ENCODE peak calls at places on chromosomes 3 and 15, in nine cellular contexts. W is pancreas; S is SJSA1; I is body of pancreas; Z is CD8-positive, alpha-beta memory T cell; E is endothelial cell of umbilical vein; Y is effector memory CD4-positive, alpha-beta T cell; H is thyroid gland; O is dorsolateral prefrontal cortex. A is an unnamed sample.
A peak's percentile ranks its signal among the peaks of the same experiment; 100 is the strongest.

GRCh38 chr15:52658955-52659354 is 20.2 kb downstream of the ATOSA start:
- DNase-seq in H (no peak), E (no peak), Z (no peak), W (no peak), I (no peak), O (no peak), Y (no peak), S (no peak), A (no peak)

GRCh38 chr3:98110191-98110908 is 20.2 kb upstream of the OR5H1 start:
- DNase-seq in H (no peak), S (no peak), Z (no peak), I (no peak), W (no peak), Y (no peak), O (no peak), E (no peak), A (no peak)

GRCh38 chr3:48856469-48856868 is 8.8 kb upstream of the PRKAR2A start:
- DNase-seq in Y (no peak), S (no peak), Z (no peak), W (no peak), I (no peak), H (no peak), O (peak; percentile 20), E (no peak), A (peak; percentile 16)

GRCh38 chr3:100956276-100956675 is 36.9 kb downstream of the ABI3BP start:
- DNase-seq in Y (no peak), Z (no peak), E (peak; percentile 49), O (no peak), I (no peak), W (no peak), H (no peak), S (no peak), A (no peak)

GRCh38 chr15:39534996-39535395 is 45.9 kb upstream of the THBS1 start:
- DNase-seq in O (no peak), E (no peak), S (no peak), W (no peak), Z (no peak), H (no peak), Y (no peak), I (no peak), A (no peak)

GRCh38 chr15:84079885-84080777 is 155.4 kb upstream of the GOLGA6L4 start:
- DNase-seq in Y (no peak), H (peak; percentile 4), E (no peak), O (peak; percentile 67), I (peak; percentile 44), S (no peak), W (peak; percentile 69), Z (no peak), A (peak; percentile 4)

GRCh38 chr3:134956395-134956794 is 161.3 kb downstream of the EPHB1 start:
- DNase-seq in S (no peak), Z (no peak), Y (no peak), H (no peak), E (no peak), I (no peak), W (no peak), O (no peak), A (no peak)

GRCh38 chr15:85131915-85132314 is 150.3 kb downstream of the PDE8A start:
- DNase-seq in E (no peak), Y (no peak), O (no peak), H (no peak), Z (no peak), W (no peak), I (no peak), S (no peak), A (no peak)

GRCh38 chr15:99153026-99153535 is 48.2 kb downstream of the SYNM start:
- DNase-seq in I (no peak), E (no peak), O (no peak), Y (no peak), W (no peak), S (no peak), H (no peak), Z (no peak), A (no peak)

GRCh38 chr3:120170223-120170622 is 76.0 kb upstream of the GSK3B start:
- DNase-seq in O (no peak), W (no peak), H (no peak), Y (no peak), Z (no peak), E (no peak), I (no peak), S (peak; percentile 47), A (no peak)

GRCh38 chr3:48187579-48188265 is 495 bp downstream of the CDC25A start:
- DNase-seq in S (peak; percentile 37), Y (no peak), I (no peak), Z (peak; percentile 12), E (no peak), O (no peak), W (peak; percentile 82), H (peak; percentile 73), A (peak; percentile 57)

GRCh38 chr3:43165786-43166185 is 59.9 kb upstream of the POMGNT2 start:
- DNase-seq in Y (no peak), W (no peak), O (no peak), E (no peak), Z (no peak), H (no peak), S (no peak), I (no peak), A (no peak)

GRCh38 chr3:43161684-43162512 is 56.0 kb upstream of the POMGNT2 start:
- DNase-seq in W (no peak), O (no peak), Z (no peak), I (no peak), Y (no peak), H (no peak), S (no peak), E (peak; percentile 86), A (no peak)

GRCh38 chr3:43162573-43163084 is 56.8 kb upstream of the POMGNT2 start:
- DNase-seq in O (no peak), E (peak; percentile 30), Y (peak; percentile 30), S (no peak), Z (peak; percentile 30), W (no peak), I (no peak), H (no peak), A (no peak)

GRCh38 chr3:43166406-43166805 is 60.5 kb upstream of the POMGNT2 start:
- DNase-seq in O (no peak), E (no peak), H (no peak), I (no peak), W (no peak), S (no peak), Y (no peak), Z (no peak), A (no peak)

DNA sequence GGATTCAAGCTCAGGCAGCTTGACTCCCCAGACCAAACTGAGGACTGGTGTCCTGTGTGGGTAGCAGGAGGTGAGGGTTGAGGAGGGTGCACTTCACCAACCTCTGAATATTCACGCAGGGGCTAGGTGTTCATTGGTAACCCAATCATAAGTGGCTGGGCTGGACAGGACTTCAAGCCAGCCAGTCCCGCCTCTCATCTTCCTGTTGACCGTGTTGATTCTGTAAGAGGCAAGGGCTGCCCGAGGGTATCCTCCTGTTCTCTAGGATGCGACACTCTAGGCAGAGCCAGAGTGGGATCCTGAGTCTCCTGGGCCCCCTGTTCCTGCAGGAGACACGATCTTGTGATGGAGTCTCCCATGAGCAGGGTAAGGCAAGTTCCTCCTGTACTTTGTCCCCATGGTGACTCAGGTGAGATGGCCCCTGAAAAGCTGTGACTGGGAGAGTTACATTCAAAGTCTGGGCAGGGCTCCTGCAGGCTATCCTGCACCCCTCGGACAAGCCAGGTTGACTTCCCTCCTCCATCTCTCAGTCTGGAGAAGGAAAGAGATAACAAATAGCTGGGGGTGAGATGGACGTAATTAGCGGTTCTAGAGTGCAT is 58.1 kb upstream of the POMGNT2 start:
- DNase-seq in E (no peak), Z (no peak), H (no peak), S (no peak), I (no peak), Y (no peak), O (no peak), W (no peak), A (no peak)
- H3K27ac ChIP-seq in E (no peak overlapping the region), Z (no peak overlapping the region), H (no peak overlapping the region), S (no peak overlapping the region), I (no peak overlapping the region), Y (peak overlapping the region; percentile 47), O (no peak overlapping the region), W (no peak overlapping the region), A (no peak overlapping the region)

GRCh38 chr3:27545061-27545460 is 60.9 kb upstream of the SLC4A7 start:
- DNase-seq in I (no peak), W (no peak), E (no peak), H (no peak), Y (no peak), O (no peak), Z (no peak), S (no peak), A (no peak)

GRCh38 chr3:27542469-27542868 is 58.3 kb upstream of the SLC4A7 start:
- DNase-seq in Z (no peak), W (no peak), H (no peak), I (no peak), Y (no peak), S (no peak), E (no peak), O (no peak), A (no peak)

GRCh38 chr3:27544372-27544865 is 60.2 kb upstream of the SLC4A7 start:
- DNase-seq in O (no peak), Y (no peak), W (no peak), I (no peak), E (peak; percentile 70), H (no peak), S (peak; percentile 30), Z (no peak), A (no peak)
- H3K27ac ChIP-seq in O (no peak overlapping the region), Y (no peak overlapping the region), W (no peak overlapping the region), I (no peak overlapping the region), E (peak overlapping the region; percentile 19), H (no peak overlapping the region), S (peak overlapping the region; percentile 35), Z (no peak overlapping the region), A (no peak overlapping the region)

DNA sequence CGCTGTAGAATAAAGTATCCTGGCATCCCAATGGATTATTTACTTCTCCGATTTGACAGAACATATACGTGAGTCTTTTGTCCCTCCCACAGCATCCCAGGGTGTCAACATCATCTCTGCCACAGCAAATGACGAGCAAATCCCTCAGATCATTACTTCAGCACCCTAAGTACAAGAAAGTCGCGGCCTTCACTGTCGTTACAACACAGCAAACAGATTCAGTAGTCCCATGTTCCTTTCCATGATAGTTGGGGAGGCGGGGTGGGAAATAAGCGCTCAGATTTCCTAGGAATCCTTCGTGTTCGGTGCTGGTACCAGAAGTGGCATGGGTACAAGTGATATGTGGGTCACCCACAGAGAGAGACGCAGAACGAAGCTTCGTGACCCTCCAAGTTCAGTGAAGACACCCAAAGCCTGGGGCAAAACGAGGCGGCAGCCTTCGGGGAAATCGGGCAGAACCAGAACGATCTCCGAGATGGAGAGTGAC is 741 bp downstream of the TTBK2 start:
- DNase-seq in I (peak; percentile 26), E (peak; percentile 66), Z (peak; percentile 2), Y (no peak), W (no peak), S (peak; percentile 41), O (peak; percentile 19), H (no peak), A (peak; percentile 37)
- H3K27ac ChIP-seq in I (peak overlapping the region; percentile 87), E (no peak overlapping the region), Z (peak overlapping the region; percentile 49), Y (peak overlapping the region; percentile 69), W (peak overlapping the region; percentile 73), S (no peak overlapping the region), O (peak overlapping the region; percentile 84), H (peak overlapping the region; percentile 33), A (peak overlapping the region; percentile 77)

DNA sequence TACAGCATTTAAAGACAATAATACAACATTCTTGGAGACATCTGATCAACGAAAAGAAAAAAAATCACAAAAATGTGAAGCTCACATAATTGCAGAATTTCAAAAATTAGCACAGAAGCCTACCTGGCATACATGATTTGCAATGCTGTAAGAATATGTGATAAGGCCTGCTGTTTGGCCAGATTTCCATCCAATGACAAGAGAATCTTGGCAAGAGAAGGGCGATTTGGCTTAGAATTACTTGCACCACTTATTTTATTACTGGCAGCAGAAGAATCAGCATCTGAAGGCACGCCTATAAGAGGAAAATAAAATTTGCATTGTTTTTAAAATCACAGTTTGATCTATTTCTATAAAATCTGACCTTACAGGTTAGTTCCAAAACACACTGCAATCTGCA is 70.2 kb upstream of the OCA2 start:
- DNase-seq in H (no peak), W (no peak), E (no peak), Y (no peak), O (no peak), Z (no peak), I (no peak), S (no peak), A (no peak)
- H3K27ac ChIP-seq in H (no peak overlapping the region), W (no peak overlapping the region), E (no peak overlapping the region), Y (no peak overlapping the region), O (no peak overlapping the region), Z (no peak overlapping the region), I (no peak overlapping the region), S (no peak overlapping the region), A (no peak overlapping the region)

A was measured in substantia nigra.